ENCODE peak calls at places on chromosomes 11 and 22, in four cellular contexts. One of them, this sample, is unnamed.
A peak's percentile ranks its signal among the peaks of the same experiment; 100 is the strongest.

GRCh38 chr11:2413735-2414579 is 13.4 kb downstream of the TSSC4 start:
- DNase-seq in foreskin keratinocyte: no peak
- DNase-seq in GM20000: no peak
- DNase-seq in stimulated activated CD8-positive, alpha-beta memory T cell treated with anti-CD3 and anti-CD28 coated beads, Interleukin-4, amount 100 ng/mL, for 24 hours: no peak
- DNase-seq in this sample: no peak

GRCh38 chr22:33726294-33726711 is 194.0 kb downstream of the LARGE1 start:
- DNase-seq in foreskin keratinocyte: peak; percentile 94
- DNase-seq in GM20000: no peak
- DNase-seq in stimulated activated CD8-positive, alpha-beta memory T cell treated with anti-CD3 and anti-CD28 coated beads, Interleukin-4, amount 100 ng/mL, for 24 hours: no peak
- DNase-seq in this sample: no peak

GRCh38 chr22:35732116-35732515 is 14.4 kb downstream of the APOL5 start:
- DNase-seq in foreskin keratinocyte: no peak
- DNase-seq in GM20000: no peak
- DNase-seq in stimulated activated CD8-positive, alpha-beta memory T cell treated with anti-CD3 and anti-CD28 coated beads, Interleukin-4, amount 100 ng/mL, for 24 hours: no peak
- DNase-seq in this sample: no peak

GRCh38 chr11:94504689-94505293 is 7.5 kb upstream of the C11orf97 start:
- DNase-seq in foreskin keratinocyte: peak; percentile 55
- DNase-seq in GM20000: peak; percentile 60
- DNase-seq in stimulated activated CD8-positive, alpha-beta memory T cell treated with anti-CD3 and anti-CD28 coated beads, Interleukin-4, amount 100 ng/mL, for 24 hours: no peak
- DNase-seq in this sample: peak; percentile 53

GRCh38 chr22:46463435-46464227 is 73.8 kb downstream of the CELSR1 start:
- DNase-seq in foreskin keratinocyte: peak; percentile 60
- DNase-seq in GM20000: no peak
- DNase-seq in stimulated activated CD8-positive, alpha-beta memory T cell treated with anti-CD3 and anti-CD28 coated beads, Interleukin-4, amount 100 ng/mL, for 24 hours: no peak
- DNase-seq in this sample: no peak

GRCh38 chr11:2699185-2699530 is 636 bp downstream of the KCNQ1OT1 start:
- DNase-seq in foreskin keratinocyte: no peak
- DNase-seq in GM20000: no peak
- DNase-seq in stimulated activated CD8-positive, alpha-beta memory T cell treated with anti-CD3 and anti-CD28 coated beads, Interleukin-4, amount 100 ng/mL, for 24 hours: no peak
- DNase-seq in this sample: no peak

GRCh38 chr11:111777094-111778046 is 11.2 kb upstream of the PPP2R1B start:
- DNase-seq in foreskin keratinocyte: peak; percentile 45
- DNase-seq in GM20000: peak; percentile 63
- DNase-seq in stimulated activated CD8-positive, alpha-beta memory T cell treated with anti-CD3 and anti-CD28 coated beads, Interleukin-4, amount 100 ng/mL, for 24 hours: no peak
- DNase-seq in this sample: peak; percentile 62

GRCh38 chr22:35407352-35407751 is 7.4 kb downstream of the MCM5 start:
- DNase-seq in foreskin keratinocyte: no peak
- DNase-seq in GM20000: no peak
- DNase-seq in stimulated activated CD8-positive, alpha-beta memory T cell treated with anti-CD3 and anti-CD28 coated beads, Interleukin-4, amount 100 ng/mL, for 24 hours: no peak
- DNase-seq in this sample: no peak

GRCh38 chr11:2529173-2529572 is 84.4 kb downstream of the KCNQ1 start:
- DNase-seq in foreskin keratinocyte: no peak
- DNase-seq in GM20000: no peak
- DNase-seq in stimulated activated CD8-positive, alpha-beta memory T cell treated with anti-CD3 and anti-CD28 coated beads, Interleukin-4, amount 100 ng/mL, for 24 hours: no peak
- DNase-seq in this sample: no peak

This sample was measured in stimulated activated naive CD4-positive, alpha-beta T cell.